ENCODE peak calls at places on chromosomes 12 and 14, in seven cellular contexts. One of them, this sample, is unnamed.

GRCh38 chr14:104938960-104939359 is 14.3 kb downstream of the PLD4 start:
- DNase-seq in RWPE2: peak; percentile 34
- DNase-seq in A673: no peak
- DNase-seq in brain microvascular endothelial cell: no peak
- DNase-seq in pancreas: no peak
- DNase-seq in H1: no peak
- DNase-seq in tibial nerve: no peak
- DNase-seq in this sample: no peak

GRCh38 chr12:71439613-71440392 is at the start of gene LGR5:
- DNase-seq in pancreas: no peak
- DNase-seq in H1: no peak
- DNase-seq in A673: peak; percentile 84
- DNase-seq in tibial nerve: no peak
- DNase-seq in RWPE2: peak; percentile 41
- DNase-seq in brain microvascular endothelial cell: no peak
- DNase-seq in this sample: peak; percentile 70

GRCh38 chr12:9334964-9335363 is 126.8 kb upstream of the PZP start:
- DNase-seq in brain microvascular endothelial cell: no peak
- DNase-seq in tibial nerve: no peak
- DNase-seq in H1: no peak
- DNase-seq in A673: no peak
- DNase-seq in pancreas: no peak
- DNase-seq in RWPE2: no peak
- DNase-seq in this sample: no peak

GRCh38 chr12:51910168-51910567 is 2.9 kb downstream of the ACVRL1 start:
- DNase-seq in RWPE2: no peak
- DNase-seq in brain microvascular endothelial cell: no peak
- DNase-seq in tibial nerve: no peak
- DNase-seq in pancreas: no peak
- DNase-seq in H1: no peak
- DNase-seq in A673: peak; percentile 50
- DNase-seq in this sample: peak; percentile 45

GRCh38 chr14:20332946-20333782 is at the start of gene CCNB1IP1:
- DNase-seq in brain microvascular endothelial cell: peak; percentile 84
- DNase-seq in tibial nerve: no peak
- DNase-seq in RWPE2: no peak
- DNase-seq in A673: peak; percentile 93
- DNase-seq in pancreas: peak; percentile 64
- DNase-seq in H1: peak; percentile 13
- DNase-seq in this sample: no peak

GRCh38 chr14:83470466-83470865 is 1936.8 kb upstream of the SEL1L start:
- DNase-seq in pancreas: no peak
- DNase-seq in H1: no peak
- DNase-seq in brain microvascular endothelial cell: no peak
- DNase-seq in A673: peak; percentile 27
- DNase-seq in RWPE2: no peak
- DNase-seq in tibial nerve: no peak
- DNase-seq in this sample: no peak

GRCh38 chr14:99522457-99522891 is 41.3 kb downstream of the CCNK start:
- DNase-seq in RWPE2: peak; percentile 75
- DNase-seq in pancreas: no peak
- DNase-seq in tibial nerve: no peak
- DNase-seq in brain microvascular endothelial cell: peak; percentile 47
- DNase-seq in A673: peak; percentile 24
- DNase-seq in H1: no peak
- DNase-seq in this sample: no peak

GRCh38 chr12:50166776-50167025 is 468 bp downstream of the CERS5 start:
- DNase-seq in tibial nerve: no peak
- DNase-seq in brain microvascular endothelial cell: no peak
- DNase-seq in A673: no peak
- DNase-seq in pancreas: peak; percentile 25
- DNase-seq in H1: no peak
- DNase-seq in RWPE2: no peak
- DNase-seq in this sample: no peak

GRCh38 chr12:54287316-54288157 is 7.0 kb downstream of the HNRNPA1 start:
- DNase-seq in A673: no peak
- DNase-seq in RWPE2: no peak
- DNase-seq in brain microvascular endothelial cell: no peak
- DNase-seq in pancreas: no peak
- DNase-seq in H1: no peak
- DNase-seq in tibial nerve: no peak
- DNase-seq in this sample: no peak

GRCh38 chr12:109777544-109777943 is 55.7 kb downstream of the TRPV4 start:
- DNase-seq in H1: no peak
- DNase-seq in A673: peak; percentile 48
- DNase-seq in brain microvascular endothelial cell: peak; percentile 21
- DNase-seq in pancreas: no peak
- DNase-seq in tibial nerve: no peak
- DNase-seq in RWPE2: no peak
- DNase-seq in this sample: no peak

DNA sequence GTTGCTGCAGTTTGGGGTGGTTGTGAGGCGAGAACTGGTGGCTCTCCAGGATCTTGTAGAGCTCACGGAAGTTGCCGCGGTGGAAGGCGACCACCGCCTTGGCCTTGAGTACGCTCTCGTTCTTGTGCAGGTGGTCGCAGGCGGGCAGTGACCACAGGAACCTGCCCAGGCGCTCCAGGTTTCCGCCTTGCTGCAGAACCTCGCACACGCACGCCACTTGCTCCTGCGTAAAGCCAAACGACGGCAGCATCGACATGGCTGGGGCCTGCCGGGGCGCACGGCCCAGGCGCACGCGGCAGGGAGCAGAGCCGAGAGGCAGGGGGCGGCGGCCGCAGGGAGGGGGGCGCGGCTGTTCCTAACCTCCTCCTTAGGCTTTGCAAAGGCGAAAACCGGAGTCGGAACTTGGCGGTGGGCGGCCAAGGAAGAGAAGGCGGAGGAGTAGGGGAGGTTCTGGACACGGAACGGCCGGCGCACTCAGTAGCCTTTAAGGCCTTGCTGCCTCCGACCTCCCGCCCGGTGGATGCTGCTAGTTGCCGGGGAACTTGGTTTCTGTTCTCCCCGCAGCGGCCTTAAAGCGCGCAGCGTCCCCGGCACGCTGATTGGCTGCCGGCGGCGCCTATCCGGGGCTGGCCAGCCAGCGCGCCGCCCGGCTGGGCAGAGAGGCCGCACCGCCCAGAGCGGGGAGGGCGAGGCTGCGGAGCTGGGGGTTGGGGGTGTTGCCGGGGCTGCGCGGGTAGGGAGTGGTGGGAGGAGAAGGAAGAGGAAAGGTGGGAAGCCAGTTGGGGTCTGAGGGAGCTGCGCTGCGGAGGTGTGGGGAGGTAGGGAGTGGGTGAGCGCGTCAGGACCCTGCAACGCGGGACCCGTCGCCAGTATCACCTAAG is at the start of gene SIX1:
- DNase-seq in brain microvascular endothelial cell: peak; percentile 86
- DNase-seq in A673: peak; percentile 94
- DNase-seq in RWPE2: peak; percentile 94
- DNase-seq in H1: no peak
- DNase-seq in pancreas: peak; percentile 47
- DNase-seq in tibial nerve: peak; percentile 47
- DNase-seq in this sample: no peak
- TF ChIP-seq CTCF in brain microvascular endothelial cell: no peak
- TF ChIP-seq CTCF in A673: no peak
- TF ChIP-seq CTCF in RWPE2: no peak
- TF ChIP-seq CTCF in H1: no peak
- TF ChIP-seq CTCF in pancreas: no peak
- TF ChIP-seq CTCF in tibial nerve: no peak
- TF ChIP-seq CTCF in this sample: no peak

GRCh38 chr14:51860836-51861583 is 598 bp downstream of the GNG2 start:
- DNase-seq in tibial nerve: no peak
- DNase-seq in A673: no peak
- DNase-seq in RWPE2: no peak
- DNase-seq in pancreas: no peak
- DNase-seq in brain microvascular endothelial cell: no peak
- DNase-seq in H1: no peak
- DNase-seq in this sample: no peak

GRCh38 chr14:51862171-51862838 is 1.9 kb downstream of the GNG2 start:
- DNase-seq in A673: no peak
- DNase-seq in H1: no peak
- DNase-seq in pancreas: no peak
- DNase-seq in brain microvascular endothelial cell: no peak
- DNase-seq in tibial nerve: no peak
- DNase-seq in RWPE2: no peak
- DNase-seq in this sample: no peak

GRCh38 chr14:51862839-51863235 is 2.4 kb downstream of the GNG2 start:
- DNase-seq in tibial nerve: no peak
- DNase-seq in A673: no peak
- DNase-seq in pancreas: no peak
- DNase-seq in brain microvascular endothelial cell: no peak
- DNase-seq in H1: no peak
- DNase-seq in RWPE2: no peak
- DNase-seq in this sample: no peak

GRCh38 chr14:51859136-51859535 is 1.3 kb upstream of the GNG2 start:
- DNase-seq in RWPE2: no peak
- DNase-seq in A673: no peak
- DNase-seq in tibial nerve: no peak
- DNase-seq in pancreas: no peak
- DNase-seq in H1: no peak
- DNase-seq in brain microvascular endothelial cell: no peak
- DNase-seq in this sample: no peak

DNA sequence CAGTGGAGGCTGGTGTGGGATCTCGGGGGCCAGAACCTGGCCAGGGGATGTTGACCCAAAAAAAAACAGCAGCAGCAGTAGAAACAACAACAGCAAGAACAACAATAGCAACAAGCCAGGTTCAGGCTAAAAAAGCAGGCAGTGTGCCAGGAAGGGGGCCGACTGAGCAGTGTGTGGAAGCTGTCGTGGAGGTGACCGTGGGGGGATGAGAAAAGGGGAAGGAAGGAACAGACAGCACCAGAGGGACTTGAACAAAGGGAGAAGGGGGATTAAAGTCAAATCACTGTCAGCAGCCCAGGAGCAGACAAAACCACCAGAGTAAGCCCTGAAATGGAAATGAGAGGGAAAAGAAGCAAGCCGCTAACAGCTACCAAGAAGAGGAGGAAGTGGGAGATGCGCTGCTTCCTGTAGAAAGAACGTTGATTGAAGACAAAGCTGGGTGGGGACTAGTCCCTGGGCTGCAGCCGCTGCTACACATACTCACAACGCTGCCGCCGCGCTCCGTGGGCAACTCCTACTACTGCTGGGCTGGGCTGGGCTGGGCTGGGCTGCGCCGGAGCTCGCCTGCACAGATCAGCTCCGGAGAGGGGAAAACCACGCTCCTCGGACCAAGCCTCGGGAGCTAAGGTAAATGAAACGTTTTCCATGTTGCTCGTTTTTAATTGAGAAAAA is at the start of gene GNG2:
- DNase-seq in RWPE2: peak; percentile 76
- DNase-seq in pancreas: peak; percentile 26
- DNase-seq in H1: no peak
- DNase-seq in tibial nerve: peak; percentile 81
- DNase-seq in A673: peak; percentile 87
- DNase-seq in brain microvascular endothelial cell: peak; percentile 69
- DNase-seq in this sample: peak; percentile 85
- H3K4me3 ChIP-seq in RWPE2: peak within 1 kb of the TSS; percentile 14
- H3K4me3 ChIP-seq in pancreas: peak within 1 kb of the TSS; percentile 18
- H3K4me3 ChIP-seq in H1: peak within 1 kb of the TSS; percentile 74
- H3K4me3 ChIP-seq in tibial nerve: peak within 1 kb of the TSS; percentile 57
- H3K4me3 ChIP-seq in A673: peak within 1 kb of the TSS; percentile 53
- H3K4me3 ChIP-seq in brain microvascular endothelial cell: peak within 1 kb of the TSS; percentile 58
- H3K4me3 ChIP-seq in this sample: peak within 1 kb of the TSS; percentile 47

GRCh38 chr12:2285462-2285861 is 232.7 kb downstream of the CACNA1C start:
- DNase-seq in tibial nerve: no peak
- DNase-seq in brain microvascular endothelial cell: no peak
- DNase-seq in H1: no peak
- DNase-seq in pancreas: no peak
- DNase-seq in A673: no peak
- DNase-seq in RWPE2: no peak
- DNase-seq in this sample: peak; percentile 54

GRCh38 chr12:2286051-2286450 is 233.3 kb downstream of the CACNA1C start:
- DNase-seq in H1: no peak
- DNase-seq in RWPE2: no peak
- DNase-seq in A673: no peak
- DNase-seq in brain microvascular endothelial cell: no peak
- DNase-seq in tibial nerve: no peak
- DNase-seq in pancreas: no peak
- DNase-seq in this sample: no peak

GRCh38 chr12:2287151-2287550 is 234.4 kb downstream of the CACNA1C start:
- DNase-seq in tibial nerve: no peak
- DNase-seq in brain microvascular endothelial cell: no peak
- DNase-seq in RWPE2: no peak
- DNase-seq in pancreas: no peak
- DNase-seq in H1: no peak
- DNase-seq in A673: no peak
- DNase-seq in this sample: no peak

GRCh38 chr12:2287589-2287988 is 234.8 kb downstream of the CACNA1C start:
- DNase-seq in A673: no peak
- DNase-seq in pancreas: no peak
- DNase-seq in brain microvascular endothelial cell: no peak
- DNase-seq in H1: no peak
- DNase-seq in RWPE2: no peak
- DNase-seq in tibial nerve: no peak
- DNase-seq in this sample: no peak

DNA sequence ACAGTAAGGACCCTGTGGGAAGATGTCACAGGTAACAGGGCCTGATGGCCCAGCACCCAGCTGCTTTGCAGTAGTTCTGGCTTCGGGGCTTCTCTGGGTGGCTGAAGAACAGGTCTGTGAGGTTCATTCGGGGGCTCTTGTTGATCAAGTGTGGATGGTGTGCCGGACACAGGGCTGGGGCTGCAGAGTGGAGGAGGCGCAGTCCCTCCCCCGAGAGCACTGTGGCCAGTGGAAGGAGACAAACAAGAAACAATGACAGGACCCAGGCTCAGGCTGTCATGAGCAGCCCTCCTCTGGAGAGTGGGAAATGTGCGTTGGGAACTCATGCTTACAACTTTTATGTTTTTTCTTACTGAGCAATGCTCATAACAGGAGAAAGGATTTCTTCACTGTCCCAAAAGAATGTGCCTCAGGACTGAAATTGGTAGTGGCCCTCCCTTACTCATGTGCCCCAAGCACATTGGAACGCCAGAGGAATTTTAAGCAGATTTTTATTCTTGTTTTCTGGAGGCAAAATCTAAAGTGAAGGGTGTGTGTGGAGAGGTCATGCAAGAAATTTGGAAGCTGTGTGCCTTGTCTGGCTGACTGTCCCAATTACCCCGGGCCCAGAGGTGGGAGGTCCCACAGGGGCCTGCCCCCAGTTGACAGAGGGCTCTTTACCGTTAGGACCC is 233.8 kb downstream of the CACNA1C start:
- DNase-seq in H1: no peak
- DNase-seq in A673: no peak
- DNase-seq in brain microvascular endothelial cell: no peak
- DNase-seq in RWPE2: no peak
- DNase-seq in pancreas: no peak
- DNase-seq in tibial nerve: no peak
- DNase-seq in this sample: no peak
- H3K27ac ChIP-seq in H1: no peak overlapping the region
- H3K27ac ChIP-seq in A673: no peak overlapping the region
- H3K27ac ChIP-seq in brain microvascular endothelial cell: no peak overlapping the region
- H3K27ac ChIP-seq in RWPE2: no peak overlapping the region
- H3K27ac ChIP-seq in pancreas: no peak overlapping the region
- H3K27ac ChIP-seq in tibial nerve: peak overlapping the region; percentile 75
- H3K27ac ChIP-seq in this sample: peak overlapping the region; percentile 20

DNA sequence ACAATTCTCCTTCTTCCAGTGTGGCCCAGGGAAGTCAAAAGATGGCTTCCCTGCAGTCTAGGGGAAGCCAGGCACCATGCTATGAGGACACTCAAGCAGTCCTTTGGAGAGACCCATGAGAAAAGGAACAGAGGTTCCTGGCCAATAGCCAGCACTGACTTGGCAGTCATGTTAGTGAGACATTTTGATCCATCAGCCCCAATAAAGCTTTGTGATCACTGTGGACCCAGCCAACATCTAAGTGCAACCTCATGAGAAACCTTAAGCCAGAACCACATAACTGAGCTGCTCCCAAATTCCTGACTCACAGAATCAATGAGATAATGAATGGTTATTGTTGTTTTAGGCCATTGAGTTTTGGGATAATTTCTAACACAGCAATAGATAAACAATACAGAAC is 51.0 kb upstream of the NAP1L1 start:
- DNase-seq in A673: no peak
- DNase-seq in tibial nerve: no peak
- DNase-seq in H1: no peak
- DNase-seq in RWPE2: no peak
- DNase-seq in brain microvascular endothelial cell: no peak
- DNase-seq in pancreas: no peak
- DNase-seq in this sample: no peak
- TF ChIP-seq CTCF in A673: no peak
- TF ChIP-seq CTCF in tibial nerve: no peak
- TF ChIP-seq CTCF in H1: no peak
- TF ChIP-seq CTCF in RWPE2: no peak
- TF ChIP-seq CTCF in brain microvascular endothelial cell: no peak
- TF ChIP-seq CTCF in pancreas: no peak
- TF ChIP-seq CTCF in this sample: no peak

This sample was measured in suprapubic skin.